ENCODE peak calls at places on chromosomes 11 and 22, in nine cellular contexts. One of them, this sample, is unnamed.

GRCh38 chr11:9151631-9152030 is 60.2 kb upstream of the SCUBE2 start:
- DNase-seq in stimulated activated CD8-positive, alpha-beta memory T cell treated with anti-CD3 and anti-CD28 coated beads, Interleukin-4, amount 100 ng/mL, for 24 hours: no peak
- DNase-seq in neuronal stem cell: no peak
- DNase-seq in AG10803: no peak
- DNase-seq in activated T-cell treated with anti-CD3 and anti-CD28 coated beads for 24 hours: no peak
- DNase-seq in HCEC 1CT: no peak
- DNase-seq in pancreas: no peak
- DNase-seq in hepatic stellate cell: no peak
- DNase-seq in brain microvascular endothelial cell: no peak
- DNase-seq in this sample: no peak

GRCh38 chr11:15826826-15827225 is 529.5 kb downstream of the SOX6 start:
- DNase-seq in pancreas: peak
- DNase-seq in AG10803: no peak
- DNase-seq in neuronal stem cell: peak
- DNase-seq in stimulated activated CD8-positive, alpha-beta memory T cell treated with anti-CD3 and anti-CD28 coated beads, Interleukin-4, amount 100 ng/mL, for 24 hours: no peak
- DNase-seq in brain microvascular endothelial cell: peak
- DNase-seq in HCEC 1CT: no peak
- DNase-seq in hepatic stellate cell: peak
- DNase-seq in activated T-cell treated with anti-CD3 and anti-CD28 coated beads for 24 hours: no peak
- DNase-seq in this sample: peak

GRCh38 chr11:61787928-61788491 is 4.4 kb downstream of the TMEM258 start:
- DNase-seq in AG10803: peak
- DNase-seq in brain microvascular endothelial cell: peak
- DNase-seq in neuronal stem cell: peak
- DNase-seq in hepatic stellate cell: peak
- DNase-seq in pancreas: no peak
- DNase-seq in activated T-cell treated with anti-CD3 and anti-CD28 coated beads for 24 hours: no peak
- DNase-seq in stimulated activated CD8-positive, alpha-beta memory T cell treated with anti-CD3 and anti-CD28 coated beads, Interleukin-4, amount 100 ng/mL, for 24 hours: no peak
- DNase-seq in HCEC 1CT: peak
- DNase-seq in this sample: peak

GRCh38 chr11:114478768-114479167 is 39.5 kb downstream of the REXO2 start:
- DNase-seq in hepatic stellate cell: no peak
- DNase-seq in pancreas: no peak
- DNase-seq in AG10803: no peak
- DNase-seq in stimulated activated CD8-positive, alpha-beta memory T cell treated with anti-CD3 and anti-CD28 coated beads, Interleukin-4, amount 100 ng/mL, for 24 hours: no peak
- DNase-seq in activated T-cell treated with anti-CD3 and anti-CD28 coated beads for 24 hours: no peak
- DNase-seq in neuronal stem cell: no peak
- DNase-seq in HCEC 1CT: peak
- DNase-seq in brain microvascular endothelial cell: no peak
- DNase-seq in this sample: peak

GRCh38 chr11:46260161-46260560 is 17.3 kb upstream of the CREB3L1 start:
- DNase-seq in stimulated activated CD8-positive, alpha-beta memory T cell treated with anti-CD3 and anti-CD28 coated beads, Interleukin-4, amount 100 ng/mL, for 24 hours: no peak
- DNase-seq in hepatic stellate cell: no peak
- DNase-seq in brain microvascular endothelial cell: no peak
- DNase-seq in neuronal stem cell: no peak
- DNase-seq in AG10803: no peak
- DNase-seq in HCEC 1CT: no peak
- DNase-seq in activated T-cell treated with anti-CD3 and anti-CD28 coated beads for 24 hours: no peak
- DNase-seq in pancreas: no peak
- DNase-seq in this sample: no peak

GRCh38 chr22:27973851-27974250 is 54.8 kb upstream of the PITPNB start:
- DNase-seq in stimulated activated CD8-positive, alpha-beta memory T cell treated with anti-CD3 and anti-CD28 coated beads, Interleukin-4, amount 100 ng/mL, for 24 hours: no peak
- DNase-seq in HCEC 1CT: no peak
- DNase-seq in brain microvascular endothelial cell: no peak
- DNase-seq in hepatic stellate cell: no peak
- DNase-seq in AG10803: no peak
- DNase-seq in neuronal stem cell: peak
- DNase-seq in activated T-cell treated with anti-CD3 and anti-CD28 coated beads for 24 hours: no peak
- DNase-seq in pancreas: no peak
- DNase-seq in this sample: no peak

GRCh38 chr22:20033045-20033706 is 12.3 kb downstream of the TANGO2 start:
- DNase-seq in HCEC 1CT: no peak
- DNase-seq in stimulated activated CD8-positive, alpha-beta memory T cell treated with anti-CD3 and anti-CD28 coated beads, Interleukin-4, amount 100 ng/mL, for 24 hours: no peak
- DNase-seq in activated T-cell treated with anti-CD3 and anti-CD28 coated beads for 24 hours: no peak
- DNase-seq in neuronal stem cell: no peak
- DNase-seq in brain microvascular endothelial cell: no peak
- DNase-seq in pancreas: peak
- DNase-seq in AG10803: peak
- DNase-seq in hepatic stellate cell: no peak
- DNase-seq in this sample: no peak

GRCh38 chr22:40213478-40213877 is 35.8 kb downstream of the TNRC6B start:
- DNase-seq in pancreas: no peak
- DNase-seq in stimulated activated CD8-positive, alpha-beta memory T cell treated with anti-CD3 and anti-CD28 coated beads, Interleukin-4, amount 100 ng/mL, for 24 hours: no peak
- DNase-seq in neuronal stem cell: no peak
- DNase-seq in brain microvascular endothelial cell: no peak
- DNase-seq in HCEC 1CT: no peak
- DNase-seq in activated T-cell treated with anti-CD3 and anti-CD28 coated beads for 24 hours: no peak
- DNase-seq in AG10803: no peak
- DNase-seq in hepatic stellate cell: no peak
- DNase-seq in this sample: no peak

GRCh38 chr11:113553235-113553634 is 78.0 kb upstream of the DRD2 start:
- DNase-seq in activated T-cell treated with anti-CD3 and anti-CD28 coated beads for 24 hours: no peak
- DNase-seq in stimulated activated CD8-positive, alpha-beta memory T cell treated with anti-CD3 and anti-CD28 coated beads, Interleukin-4, amount 100 ng/mL, for 24 hours: no peak
- DNase-seq in hepatic stellate cell: peak
- DNase-seq in neuronal stem cell: peak
- DNase-seq in brain microvascular endothelial cell: peak
- DNase-seq in HCEC 1CT: peak
- DNase-seq in AG10803: peak
- DNase-seq in pancreas: no peak
- DNase-seq in this sample: peak

GRCh38 chr11:4090258-4090657 is 4.3 kb upstream of the RRM1 start:
- DNase-seq in neuronal stem cell: no peak
- DNase-seq in pancreas: no peak
- DNase-seq in HCEC 1CT: no peak
- DNase-seq in activated T-cell treated with anti-CD3 and anti-CD28 coated beads for 24 hours: no peak
- DNase-seq in AG10803: no peak
- DNase-seq in stimulated activated CD8-positive, alpha-beta memory T cell treated with anti-CD3 and anti-CD28 coated beads, Interleukin-4, amount 100 ng/mL, for 24 hours: no peak
- DNase-seq in hepatic stellate cell: no peak
- DNase-seq in brain microvascular endothelial cell: no peak
- DNase-seq in this sample: no peak

GRCh38 chr22:31958625-31959239 is 14.4 kb downstream of the YWHAH start:
- DNase-seq in brain microvascular endothelial cell: no peak
- DNase-seq in AG10803: no peak
- DNase-seq in hepatic stellate cell: no peak
- DNase-seq in HCEC 1CT: no peak
- DNase-seq in neuronal stem cell: no peak
- DNase-seq in activated T-cell treated with anti-CD3 and anti-CD28 coated beads for 24 hours: no peak
- DNase-seq in stimulated activated CD8-positive, alpha-beta memory T cell treated with anti-CD3 and anti-CD28 coated beads, Interleukin-4, amount 100 ng/mL, for 24 hours: no peak
- DNase-seq in pancreas: no peak
- DNase-seq in this sample: no peak

GRCh38 chr11:69000831-69001245 is 12.2 kb downstream of the MRGPRF start:
- DNase-seq in activated T-cell treated with anti-CD3 and anti-CD28 coated beads for 24 hours: no peak
- DNase-seq in pancreas: peak
- DNase-seq in HCEC 1CT: peak
- DNase-seq in neuronal stem cell: no peak
- DNase-seq in brain microvascular endothelial cell: peak
- DNase-seq in AG10803: peak
- DNase-seq in stimulated activated CD8-positive, alpha-beta memory T cell treated with anti-CD3 and anti-CD28 coated beads, Interleukin-4, amount 100 ng/mL, for 24 hours: no peak
- DNase-seq in hepatic stellate cell: peak
- DNase-seq in this sample: peak

This sample was measured in HT1080.